ENCODE peak calls at places on chromosomes 6 and 20, in eight cellular contexts. E is astrocyte of the spinal cord; B is naive thymus-derived CD8-positive, alpha-beta T cell; T is CD8-positive, alpha-beta T cell; Q is DMS 273 treated with DMSO at 0.1 percent for 48 hours; L is mucosa of gallbladder; Y is LoVo; H is activated T-helper 2 cell treated with anti-CD3 and anti-CD28 coated beads, Interferon-gamma antibody, Interleukin-2, Interleukin-4, amounts not matched to agents 10 μg/mL and 5 μg/mL and 100 μg/mL, durations not matched to agents 14 hours and 24 hours and 36 hours. X is an unnamed sample.

GRCh38 chr6:169976301-169977081 is 225.1 kb downstream of the ERMARD start:
- DNase-seq in E (no peak), B (peak), T (no peak), Q (no peak), L (no peak), Y (no peak), H (no peak), X (no peak)

GRCh38 chr6:129593233-129593564 is 116.8 kb downstream of the ARHGAP18 start:
- DNase-seq in E (no peak), B (no peak), T (no peak), Q (no peak), L (no peak), Y (no peak), H (no peak), X (no peak)

GRCh38 chr20:18972251-18972876 is 158.8 kb downstream of the SCP2D1 start:
- DNase-seq in E (no peak), B (no peak), T (no peak), Q (no peak), L (no peak), Y (no peak), H (no peak), X (no peak)

GRCh38 chr6:45420909-45421699 is 43.4 kb upstream of the SUPT3H start:
- DNase-seq in E (peak), B (no peak), T (no peak), Q (no peak), L (no peak), Y (no peak), H (no peak), X (no peak)

GRCh38 chr6:159871911-159872310 is 18.9 kb upstream of the MAS1 start:
- DNase-seq in E (no peak), B (no peak), T (no peak), Q (no peak), L (no peak), Y (no peak), H (no peak), X (no peak)

GRCh38 chr20:38685853-38686473 is 38.3 kb upstream of the SLC32A1 start:
- DNase-seq in E (peak), B (no peak), T (peak), Q (no peak), L (peak), Y (peak), H (peak), X (peak)

GRCh38 chr20:43726811-43727338 is at the start of gene GTSF1L:
- DNase-seq in E (peak), B (no peak), T (no peak), Q (no peak), L (no peak), Y (no peak), H (no peak), X (no peak)

GRCh38 chr6:130964808-130965604 is 98.0 kb downstream of the EPB41L2 start:
- DNase-seq in E (no peak), B (no peak), T (no peak), Q (no peak), L (no peak), Y (no peak), H (no peak), X (no peak)

GRCh38 chr6:160990847-160991410 is 640 bp upstream of the MAP3K4 start:
- DNase-seq in E (no peak), B (no peak), T (no peak), Q (no peak), L (no peak), Y (no peak), H (no peak), X (no peak)

GRCh38 chr20:37880726-37881591 is 22.0 kb upstream of the VSTM2L start:
- DNase-seq in E (no peak), B (no peak), T (no peak), Q (no peak), L (no peak), Y (no peak), H (no peak), X (no peak)

GRCh38 chr6:118775381-118775780 is 118.6 kb upstream of the ASF1A start:
- DNase-seq in E (no peak), B (no peak), T (no peak), Q (no peak), L (no peak), Y (no peak), H (no peak), X (no peak)

GRCh38 chr6:111417181-111417585 is 65.8 kb downstream of the REV3L start:
- DNase-seq in E (peak), B (no peak), T (no peak), Q (no peak), L (peak), Y (no peak), H (no peak), X (no peak)

GRCh38 chr6:168247456-168248147 is 72.0 kb downstream of the DACT2 start:
- DNase-seq in E (no peak), B (no peak), T (no peak), Q (peak), L (peak), Y (peak), H (no peak), X (no peak)

GRCh38 chr6:157961116-157961515 is 20.5 kb upstream of the SYNJ2 start:
- DNase-seq in E (no peak), B (no peak), T (no peak), Q (no peak), L (no peak), Y (no peak), H (no peak), X (no peak)

GRCh38 chr6:139531716-139532115 is 157.3 kb upstream of the CITED2 start:
- DNase-seq in E (peak), B (no peak), T (no peak), Q (no peak), L (no peak), Y (no peak), H (no peak), X (no peak)

GRCh38 chr6:56815436-56815835 is 139.5 kb upstream of the BEND6 start:
- DNase-seq in E (no peak), B (no peak), T (no peak), Q (no peak), L (no peak), Y (no peak), H (no peak), X (no peak)